ENCODE peak calls at places on chromosomes 7 and 10, in ten cellular contexts. C is epithelial cell of esophagus; H is fibroblast of villous mesenchyme; D is ovary; X is cardiac muscle cell; E is fibroblast of the aortic adventitia; L is neural progenitor cell; V is CD4-positive, alpha-beta T cell; S is neural crest cell; N is PC-3. W is an unnamed sample.

GRCh38 chr7:74217455-74218342 is 7.9 kb downstream of the LAT2 start:
- DNase-seq in C (no peak), H (no peak), D (no peak), X (no peak), E (no peak), L (no peak), V (no peak), S (no peak), N (no peak), W (no peak)

GRCh38 chr10:11150255-11150731 is 132.6 kb downstream of the CELF2 start:
- DNase-seq in C (no peak), H (no peak), D (no peak), X (no peak), E (no peak), L (no peak), V (no peak), S (no peak), N (no peak), W (no peak)

GRCh38 chr10:2772791-2773644 is 294.3 kb upstream of the PFKP start:
- DNase-seq in C (no peak), H (no peak), D (no peak), X (no peak), E (no peak), L (peak), V (no peak), S (no peak), N (no peak), W (no peak)

GRCh38 chr10:103888113-103888841 is 29.7 kb downstream of the STN1 start:
- DNase-seq in C (peak), H (peak), D (peak), X (peak), E (peak), L (no peak), V (no peak), S (no peak), N (peak), W (no peak)

GRCh38 chr7:122350701-122351100 is 46.2 kb upstream of the FEZF1 start:
- DNase-seq in C (no peak), H (no peak), D (no peak), X (no peak), E (no peak), L (no peak), V (no peak), S (no peak), N (no peak), W (no peak)

GRCh38 chr10:133307776-133308430 is 769 bp downstream of the TUBGCP2 start:
- DNase-seq in C (peak), H (peak), D (peak), X (peak), E (peak), L (peak), V (peak), S (peak), N (peak), W (peak)

GRCh38 chr10:23314835-23315239 is 29.8 kb downstream of the C10orf67 start:
- DNase-seq in C (peak), H (peak), D (no peak), X (peak), E (peak), L (peak), V (no peak), S (peak), N (peak), W (peak)

GRCh38 chr7:101382937-101383336 is 20.3 kb downstream of the COL26A1 start:
- DNase-seq in C (no peak), H (no peak), D (no peak), X (no peak), E (no peak), L (no peak), V (no peak), S (no peak), N (no peak), W (no peak)

GRCh38 chr7:128932862-128933821 is 4.6 kb upstream of the IRF5 start:
- DNase-seq in C (no peak), H (no peak), D (no peak), X (peak), E (no peak), L (no peak), V (no peak), S (no peak), N (no peak), W (no peak)

GRCh38 chr7:481219-481930 is 38.3 kb downstream of the PDGFA start:
- DNase-seq in C (no peak), H (no peak), D (peak), X (no peak), E (no peak), L (no peak), V (no peak), S (no peak), N (no peak), W (no peak)

GRCh38 chr10:80579370-80579769 is 41.7 kb downstream of the SH2D4B start:
- DNase-seq in C (no peak), H (no peak), D (no peak), X (no peak), E (no peak), L (no peak), V (no peak), S (no peak), N (no peak), W (no peak)

GRCh38 chr10:116723428-116724281 is 18.7 kb downstream of the HSPA12A start:
- DNase-seq in C (no peak), H (no peak), D (no peak), X (no peak), E (no peak), L (no peak), V (peak), S (no peak), N (no peak), W (no peak)

GRCh38 chr7:73341877-73342276 is 13.9 kb downstream of the FKBP6 start:
- DNase-seq in C (peak), H (peak), D (no peak), X (peak), E (peak), L (no peak), V (no peak), S (no peak), N (peak), W (no peak)

GRCh38 chr10:49539320-49539885 is 482 bp upstream of the ERCC6 start:
- DNase-seq in C (peak), H (peak), D (no peak), X (peak), E (peak), L (peak), V (peak), S (peak), N (peak), W (peak)

GRCh38 chr7:86339051-86339450 is 304.7 kb upstream of the GRM3 start:
- DNase-seq in C (no peak), H (no peak), D (no peak), X (no peak), E (no peak), L (peak), V (no peak), S (no peak), N (no peak), W (no peak)

GRCh38 chr10:43252166-43252784 is 14.6 kb downstream of the RASGEF1A start:
- DNase-seq in C (no peak), H (no peak), D (peak), X (no peak), E (no peak), L (no peak), V (peak), S (no peak), N (no peak), W (no peak)

GRCh38 chr10:8133146-8133545 is 78.7 kb downstream of the GATA3 start:
- DNase-seq in C (no peak), H (no peak), D (no peak), X (no peak), E (no peak), L (no peak), V (no peak), S (no peak), N (no peak), W (no peak)

GRCh38 chr10:110569120-110569519 is 1.6 kb downstream of the SMC3 start:
- DNase-seq in C (no peak), H (no peak), D (no peak), X (no peak), E (no peak), L (no peak), V (no peak), S (no peak), N (no peak), W (no peak)

GRCh38 chr10:110569736-110570135 is 2.2 kb downstream of the SMC3 start:
- DNase-seq in C (no peak), H (peak), D (no peak), X (no peak), E (no peak), L (no peak), V (no peak), S (no peak), N (no peak), W (no peak)

GRCh38 chr10:110566472-110567200 is 859 bp upstream of the SMC3 start:
- DNase-seq in C (no peak), H (no peak), D (no peak), X (no peak), E (no peak), L (peak), V (no peak), S (no peak), N (no peak), W (no peak)

GRCh38 chr10:110568055-110568735 is 700 bp downstream of the SMC3 start:
- DNase-seq in C (peak), H (peak), D (no peak), X (peak), E (no peak), L (peak), V (peak), S (peak), N (peak), W (peak)

GRCh38 chr10:110567201-110568054 is at the start of gene SMC3:
- DNase-seq in C (peak), H (peak), D (peak), X (peak), E (peak), L (peak), V (peak), S (peak), N (peak), W (peak)
- TF ChIP-seq CTCF in C (no peak), H (no peak), D (no peak), X (no peak), E (no peak), L (no peak), V (no peak), S (no peak), N (no peak), W (no peak)

GRCh38 chr10:232061-232460 is 96.8 kb downstream of the ZMYND11 start:
- DNase-seq in C (no peak), H (no peak), D (no peak), X (no peak), E (no peak), L (no peak), V (no peak), S (no peak), N (no peak), W (no peak)

GRCh38 chr10:228366-228765 is 93.1 kb downstream of the ZMYND11 start:
- DNase-seq in C (peak), H (no peak), D (no peak), X (no peak), E (no peak), L (no peak), V (no peak), S (no peak), N (no peak), W (no peak)

GRCh38 chr10:227014-227413 is 91.8 kb downstream of the ZMYND11 start:
- DNase-seq in C (peak), H (peak), D (no peak), X (peak), E (peak), L (no peak), V (no peak), S (no peak), N (no peak), W (no peak)

GRCh38 chr10:232878-233277 is 97.6 kb downstream of the ZMYND11 start:
- DNase-seq in C (no peak), H (no peak), D (no peak), X (no peak), E (no peak), L (no peak), V (no peak), S (no peak), N (no peak), W (no peak)

DNA sequence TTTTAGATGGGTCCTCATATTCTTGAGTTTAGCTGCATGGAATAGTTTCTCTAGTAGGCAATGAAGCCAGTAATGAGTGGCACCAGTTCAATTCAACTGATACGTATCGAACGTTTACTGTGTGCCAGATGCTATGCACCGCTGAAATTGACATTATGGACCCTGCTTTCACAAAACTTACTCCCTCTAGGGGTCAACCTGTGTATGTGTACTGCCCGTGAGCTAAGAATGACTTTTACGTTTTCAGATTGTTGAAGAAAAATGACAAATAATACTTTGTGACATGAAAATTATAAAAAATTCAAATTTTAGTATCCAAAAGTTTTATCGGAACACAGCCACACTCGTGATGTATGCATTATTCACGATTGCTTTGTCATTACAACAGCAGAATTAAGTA is 95.5 kb downstream of the ZMYND11 start:
- DNase-seq in C (no peak), H (no peak), D (no peak), X (no peak), E (no peak), L (peak), V (no peak), S (no peak), N (peak), W (peak)
- TF ChIP-seq CTCF in C (peak), H (peak), D (no peak), X (peak), E (peak), L (peak), V (peak), S (peak), N (peak), W (peak)

GRCh38 chr7:151411551-151411950 is 1.7 kb upstream of the WDR86 start:
- DNase-seq in C (no peak), H (no peak), D (no peak), X (no peak), E (no peak), L (no peak), V (no peak), S (no peak), N (no peak), W (no peak)
- TF ChIP-seq CTCF in C (no peak), H (peak), D (no peak), X (no peak), E (no peak), L (no peak), V (no peak), S (no peak), N (no peak), W (no peak)

GRCh38 chr7:98909487-98909886 is 31.2 kb downstream of the TRRAP start:
- DNase-seq in C (no peak), H (no peak), D (no peak), X (no peak), E (no peak), L (no peak), V (no peak), S (no peak), N (no peak), W (no peak)

GRCh38 chr7:98903246-98903645 is 24.9 kb downstream of the TRRAP start:
- DNase-seq in C (no peak), H (no peak), D (no peak), X (no peak), E (no peak), L (no peak), V (no peak), S (no peak), N (no peak), W (no peak)

GRCh38 chr7:98911936-98912335 is 33.6 kb downstream of the TRRAP start:
- DNase-seq in C (no peak), H (no peak), D (no peak), X (no peak), E (no peak), L (no peak), V (no peak), S (no peak), N (no peak), W (no peak)

GRCh38 chr7:98908585-98908984 is 30.3 kb downstream of the TRRAP start:
- DNase-seq in C (no peak), H (no peak), D (no peak), X (no peak), E (no peak), L (no peak), V (no peak), S (no peak), N (no peak), W (no peak)

DNA sequence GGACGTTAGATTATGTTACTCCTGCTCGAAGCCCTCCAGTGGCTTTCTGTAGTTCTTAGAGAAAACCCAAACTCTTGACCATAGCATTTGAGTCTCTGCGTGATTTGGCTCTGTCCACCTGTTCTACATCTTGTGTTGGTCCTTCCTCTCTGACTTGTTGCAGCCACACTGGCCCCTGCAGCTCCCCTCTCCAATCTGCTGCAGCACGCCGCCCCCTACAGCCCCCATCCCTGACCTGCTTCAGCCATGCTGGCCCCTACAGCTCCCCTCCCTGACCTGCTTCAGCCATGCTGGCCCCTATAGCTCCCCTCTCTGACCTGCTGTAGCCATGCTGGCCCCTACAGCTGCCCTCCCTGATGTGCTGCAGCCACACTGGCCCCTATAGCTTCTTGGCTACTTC is 29.2 kb downstream of the TRRAP start:
- DNase-seq in C (no peak), H (no peak), D (no peak), X (no peak), E (no peak), L (peak), V (no peak), S (no peak), N (no peak), W (no peak)
- TF ChIP-seq CTCF in C (no peak), H (no peak), D (no peak), X (no peak), E (no peak), L (no peak), V (no peak), S (no peak), N (no peak), W (no peak)

GRCh38 chr7:43479042-43479441 is 103.9 kb upstream of the STK17A start:
- DNase-seq in C (peak), H (no peak), D (no peak), X (no peak), E (no peak), L (no peak), V (no peak), S (no peak), N (peak), W (no peak)
- TF ChIP-seq CTCF in C (no peak), H (no peak), D (no peak), X (peak), E (no peak), L (peak), V (no peak), S (peak), N (peak), W (no peak)

GRCh38 chr7:20330797-20331230 is at the start of gene ITGB8:
- DNase-seq in C (peak), H (no peak), D (no peak), X (no peak), E (no peak), L (no peak), V (no peak), S (no peak), N (peak), W (peak)

GRCh38 chr7:20329389-20330175 is 1.1 kb upstream of the ITGB8 start:
- DNase-seq in C (peak), H (peak), D (peak), X (peak), E (peak), L (peak), V (no peak), S (peak), N (peak), W (peak)

GRCh38 chr7:20331912-20332317 is 1.2 kb downstream of the ITGB8 start:
- DNase-seq in C (no peak), H (no peak), D (no peak), X (no peak), E (no peak), L (peak), V (no peak), S (no peak), N (peak), W (no peak)

GRCh38 chr7:20330176-20330796 is 414 bp upstream of the ITGB8 start:
- DNase-seq in C (peak), H (peak), D (peak), X (peak), E (peak), L (peak), V (no peak), S (peak), N (peak), W (peak)

GRCh38 chr7:20331231-20331880 is 656 bp downstream of the ITGB8 start:
- DNase-seq in C (peak), H (no peak), D (peak), X (peak), E (no peak), L (peak), V (no peak), S (peak), N (peak), W (peak)
- TF ChIP-seq CTCF in C (no peak), H (no peak), D (peak), X (no peak), E (no peak), L (peak), V (no peak), S (no peak), N (no peak), W (no peak)

GRCh38 chr7:30280631-30281030 is 3.8 kb upstream of the ZNRF2 start:
- DNase-seq in C (peak), H (no peak), D (no peak), X (no peak), E (no peak), L (peak), V (no peak), S (no peak), N (no peak), W (no peak)

GRCh38 chr7:30278849-30279505 is 5.4 kb upstream of the ZNRF2 start:
- DNase-seq in C (no peak), H (no peak), D (no peak), X (no peak), E (no peak), L (no peak), V (no peak), S (no peak), N (no peak), W (no peak)

GRCh38 chr7:30276203-30276900 is 8.0 kb upstream of the ZNRF2 start:
- DNase-seq in C (peak), H (peak), D (peak), X (peak), E (peak), L (peak), V (peak), S (peak), N (peak), W (peak)

GRCh38 chr7:30281263-30281662 is 3.1 kb upstream of the ZNRF2 start:
- DNase-seq in C (no peak), H (no peak), D (no peak), X (no peak), E (no peak), L (peak), V (no peak), S (no peak), N (no peak), W (no peak)

DNA sequence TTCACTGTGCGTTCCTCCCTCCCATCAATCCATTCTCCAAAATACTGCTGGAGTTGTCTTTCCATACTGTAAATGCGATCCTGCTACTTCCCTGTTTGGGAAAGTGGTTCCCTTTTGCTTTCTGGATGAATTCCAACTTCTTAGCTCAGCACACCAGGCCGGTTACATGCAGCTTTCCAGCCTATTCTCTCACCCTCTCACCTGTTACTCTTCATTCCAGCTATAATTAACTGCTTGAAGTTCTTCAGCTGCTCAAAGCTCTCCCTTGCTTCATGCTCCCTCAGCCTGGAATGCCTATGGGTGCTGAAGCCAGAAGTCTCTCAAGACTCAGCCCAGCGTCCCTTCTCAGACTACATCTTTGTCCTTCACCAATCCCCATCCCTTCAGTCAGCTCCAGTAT is 6.0 kb upstream of the ZNRF2 start:
- DNase-seq in C (no peak), H (no peak), D (no peak), X (no peak), E (no peak), L (no peak), V (no peak), S (no peak), N (no peak), W (no peak)
- TF ChIP-seq CTCF in C (no peak), H (no peak), D (no peak), X (no peak), E (no peak), L (no peak), V (no peak), S (no peak), N (no peak), W (no peak)

GRCh38 chr7:54477083-54477482 is 65.1 kb upstream of the VSTM2A start:
- DNase-seq in C (no peak), H (no peak), D (no peak), X (no peak), E (no peak), L (no peak), V (no peak), S (no peak), N (no peak), W (no peak)
- TF ChIP-seq CTCF in C (no peak), H (no peak), D (no peak), X (no peak), E (no peak), L (peak), V (no peak), S (peak), N (peak), W (peak)